ENCODE peak calls at places on chromosomes 6 and 20, in four cellular contexts. One of them, this sample, is unnamed.

GRCh38 chr20:50521221-50521642 is 11.0 kb downstream of the PTPN1 start:
- DNase-seq in GM12878: no peak
- DNase-seq in HL-60: no peak
- DNase-seq in GM12891: no peak
- DNase-seq in this sample: no peak

GRCh38 chr6:620950-621349 is 36.0 kb downstream of the HUS1B start:
- DNase-seq in GM12878: no peak
- DNase-seq in HL-60: no peak
- DNase-seq in GM12891: no peak
- DNase-seq in this sample: no peak

GRCh38 chr20:50195524-50196120 is 5.0 kb downstream of the CEBPB start:
- DNase-seq in GM12878: no peak
- DNase-seq in HL-60: no peak
- DNase-seq in GM12891: no peak
- DNase-seq in this sample: no peak

GRCh38 chr6:69917834-69918233 is 51.5 kb downstream of the COL19A1 start:
- DNase-seq in GM12878: peak
- DNase-seq in HL-60: no peak
- DNase-seq in GM12891: no peak
- DNase-seq in this sample: no peak

GRCh38 chr20:24855848-24856247 is 93.2 kb upstream of the CST7 start:
- DNase-seq in GM12878: no peak
- DNase-seq in HL-60: no peak
- DNase-seq in GM12891: no peak
- DNase-seq in this sample: no peak

GRCh38 chr6:162082520-162082919 is 645.0 kb downstream of the PRKN start:
- DNase-seq in GM12878: no peak
- DNase-seq in HL-60: no peak
- DNase-seq in GM12891: no peak
- DNase-seq in this sample: no peak

GRCh38 chr6:101114703-101115102 is 233.6 kb upstream of the ASCC3 start:
- DNase-seq in GM12878: no peak
- DNase-seq in HL-60: no peak
- DNase-seq in GM12891: no peak
- DNase-seq in this sample: no peak

GRCh38 chr6:130381459-130382380 is 15.9 kb downstream of the TMEM200A start:
- DNase-seq in GM12878: no peak
- DNase-seq in HL-60: no peak
- DNase-seq in GM12891: no peak
- DNase-seq in this sample: no peak

GRCh38 chr6:15365273-15365687 is 119.4 kb downstream of the JARID2 start:
- DNase-seq in GM12878: no peak
- DNase-seq in HL-60: peak
- DNase-seq in GM12891: no peak
- DNase-seq in this sample: peak

GRCh38 chr20:23147964-23148720 is 62.0 kb upstream of the CD93 start:
- DNase-seq in GM12878: peak
- DNase-seq in HL-60: peak
- DNase-seq in GM12891: no peak
- DNase-seq in this sample: peak

GRCh38 chr6:21355638-21356037 is 237.9 kb upstream of the SOX4 start:
- DNase-seq in GM12878: no peak
- DNase-seq in HL-60: no peak
- DNase-seq in GM12891: no peak
- DNase-seq in this sample: no peak

GRCh38 chr20:32449057-32449889 is 91.1 kb downstream of the ASXL1 start:
- DNase-seq in GM12878: no peak
- DNase-seq in HL-60: no peak
- DNase-seq in GM12891: no peak
- DNase-seq in this sample: no peak

GRCh38 chr6:138101946-138102731 is 5.1 kb downstream of the PERP start:
- DNase-seq in GM12878: no peak
- DNase-seq in HL-60: no peak
- DNase-seq in GM12891: no peak
- DNase-seq in this sample: no peak

GRCh38 chr6:43172127-43173007 is 1.3 kb downstream of the SRF start:
- DNase-seq in GM12878: no peak
- DNase-seq in HL-60: peak
- DNase-seq in GM12891: no peak
- DNase-seq in this sample: peak

GRCh38 chr20:31861346-31862156 is 8.8 kb downstream of the DUSP15 start:
- DNase-seq in GM12878: no peak
- DNase-seq in HL-60: no peak
- DNase-seq in GM12891: peak
- DNase-seq in this sample: peak

GRCh38 chr20:62743777-62744317 is 35.2 kb downstream of the NTSR1 start:
- DNase-seq in GM12878: no peak
- DNase-seq in HL-60: no peak
- DNase-seq in GM12891: no peak
- DNase-seq in this sample: no peak

GRCh38 chr6:88006559-88006958 is 41.1 kb upstream of the SPACA1 start:
- DNase-seq in GM12878: no peak
- DNase-seq in HL-60: no peak
- DNase-seq in GM12891: no peak
- DNase-seq in this sample: no peak

GRCh38 chr6:53926505-53926904 is 131.7 kb downstream of the LRRC1 start:
- DNase-seq in GM12878: no peak
- DNase-seq in HL-60: no peak
- DNase-seq in GM12891: no peak
- DNase-seq in this sample: no peak

GRCh38 chr20:25991756-25992130 is 295.1 kb upstream of the ZNF337 start:
- DNase-seq in GM12878: no peak
- DNase-seq in HL-60: no peak
- DNase-seq in GM12891: no peak
- DNase-seq in this sample: no peak

GRCh38 chr20:47733892-47734291 is 51.4 kb downstream of the SULF2 start:
- DNase-seq in GM12878: no peak
- DNase-seq in HL-60: no peak
- DNase-seq in GM12891: no peak
- DNase-seq in this sample: no peak

GRCh38 chr20:62069741-62070216 is 4.1 kb upstream of the TAF4 start:
- DNase-seq in GM12878: no peak
- DNase-seq in HL-60: no peak
- DNase-seq in GM12891: no peak
- DNase-seq in this sample: no peak

GRCh38 chr20:1430004-1430451 is 36.6 kb downstream of the NSFL1C start:
- DNase-seq in GM12878: no peak
- DNase-seq in HL-60: no peak
- DNase-seq in GM12891: no peak
- DNase-seq in this sample: no peak

GRCh38 chr6:5644523-5645183 is 362.1 kb downstream of the NRN1 start:
- DNase-seq in GM12878: no peak
- DNase-seq in HL-60: no peak
- DNase-seq in GM12891: no peak
- DNase-seq in this sample: no peak

GRCh38 chr6:73579389-73579788 is 58.6 kb upstream of the EEF1A1 start:
- DNase-seq in GM12878: no peak
- DNase-seq in HL-60: no peak
- DNase-seq in GM12891: no peak
- DNase-seq in this sample: no peak

GRCh38 chr6:131669891-131670290 is 31.3 kb downstream of the OR2A4 start:
- DNase-seq in GM12878: no peak
- DNase-seq in HL-60: no peak
- DNase-seq in GM12891: no peak
- DNase-seq in this sample: no peak

GRCh38 chr6:113859349-113860164 is 2.4 kb downstream of the MARCKS start:
- DNase-seq in GM12878: no peak
- DNase-seq in HL-60: no peak
- DNase-seq in GM12891: no peak
- DNase-seq in this sample: no peak

GRCh38 chr20:54276577-54277169 is 68.8 kb downstream of the PFDN4 start:
- DNase-seq in GM12878: no peak
- DNase-seq in HL-60: no peak
- DNase-seq in GM12891: no peak
- DNase-seq in this sample: no peak

GRCh38 chr6:446418-447366 is 55.1 kb downstream of the IRF4 start:
- DNase-seq in GM12878: no peak
- DNase-seq in HL-60: no peak
- DNase-seq in GM12891: no peak
- DNase-seq in this sample: no peak

GRCh38 chr20:44517454-44517853 is 4.4 kb downstream of the SERINC3 start:
- DNase-seq in GM12878: no peak
- DNase-seq in HL-60: no peak
- DNase-seq in GM12891: no peak
- DNase-seq in this sample: no peak
- TF ChIP-seq SPI1 in GM12878: no peak
- TF ChIP-seq SPI1 in HL-60: no peak
- TF ChIP-seq SPI1 in GM12891: no peak
- TF ChIP-seq SPI1 in this sample: no peak

GRCh38 chr20:46562373-46563169 is 12.1 kb upstream of the OCSTAMP start:
- DNase-seq in GM12878: no peak
- DNase-seq in HL-60: peak
- DNase-seq in GM12891: peak
- DNase-seq in this sample: peak
- TF ChIP-seq SPI1 in GM12878: peak
- TF ChIP-seq SPI1 in HL-60: peak
- TF ChIP-seq SPI1 in GM12891: peak
- TF ChIP-seq SPI1 in this sample: peak

DNA sequence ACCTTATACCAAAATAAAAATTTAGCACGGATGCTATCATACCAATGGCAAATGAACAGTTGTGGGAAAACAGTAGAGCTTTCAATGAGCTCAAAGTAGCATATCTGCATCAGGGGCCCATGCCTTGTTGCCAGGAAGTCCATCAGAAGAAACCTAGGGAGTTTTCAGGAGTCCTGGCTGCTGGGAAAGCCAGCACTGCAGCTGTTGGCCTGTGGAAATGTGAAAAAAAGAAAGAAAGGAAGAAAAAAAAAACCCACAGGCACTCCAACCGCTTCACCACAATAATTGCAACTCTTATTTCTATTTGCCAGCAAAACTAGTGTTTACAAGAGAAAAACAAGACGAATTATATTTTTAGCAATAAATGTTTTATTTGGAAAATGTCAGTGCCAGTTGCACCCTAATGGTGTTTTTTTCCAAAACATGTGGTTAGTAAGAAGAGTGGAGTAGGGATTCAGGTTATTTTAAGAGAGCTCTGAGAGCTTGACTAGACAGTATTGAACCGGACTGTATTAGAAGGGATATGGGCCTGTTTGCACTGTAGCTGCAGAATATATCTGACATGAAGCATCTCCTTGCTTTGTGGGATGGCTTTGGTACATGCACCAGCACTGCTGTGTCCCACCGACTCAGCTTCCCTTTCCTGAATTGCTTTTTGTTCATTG is 137.3 kb downstream of the CCDC170 start:
- DNase-seq in GM12878: no peak
- DNase-seq in HL-60: no peak
- DNase-seq in GM12891: no peak
- DNase-seq in this sample: no peak
- TF ChIP-seq SPI1 in GM12878: no peak
- TF ChIP-seq SPI1 in HL-60: no peak
- TF ChIP-seq SPI1 in GM12891: no peak
- TF ChIP-seq SPI1 in this sample: no peak

DNA sequence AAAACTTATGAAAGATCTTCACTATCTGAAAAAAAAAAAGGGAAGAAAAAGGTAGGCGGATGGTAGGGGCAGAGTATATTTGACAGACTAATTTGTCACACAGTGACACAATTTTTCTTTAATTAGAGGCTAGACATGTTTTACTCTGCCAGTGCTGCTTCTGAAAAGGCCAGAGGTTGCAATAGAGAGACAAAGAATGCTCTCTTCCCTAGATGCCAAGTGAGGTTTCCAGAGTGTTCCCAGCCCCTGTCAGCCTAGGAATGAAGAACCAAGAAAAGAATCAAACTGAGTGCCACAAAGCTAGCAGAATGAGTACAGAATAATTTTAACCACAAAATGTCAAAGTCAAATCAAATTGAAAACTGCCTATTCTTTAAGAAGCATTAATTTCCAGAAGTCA is 13.0 kb downstream of the PNISR start:
- DNase-seq in GM12878: no peak
- DNase-seq in HL-60: no peak
- DNase-seq in GM12891: no peak
- DNase-seq in this sample: no peak
- TF ChIP-seq SPI1 in GM12878: no peak
- TF ChIP-seq SPI1 in HL-60: no peak
- TF ChIP-seq SPI1 in GM12891: no peak
- TF ChIP-seq SPI1 in this sample: no peak

GRCh38 chr6:124961784-124962611 is at the start of gene RNF217:
- DNase-seq in GM12878: no peak
- DNase-seq in HL-60: no peak
- DNase-seq in GM12891: peak
- DNase-seq in this sample: peak
- TF ChIP-seq SPI1 in GM12878: no peak
- TF ChIP-seq SPI1 in HL-60: no peak
- TF ChIP-seq SPI1 in GM12891: no peak
- TF ChIP-seq SPI1 in this sample: no peak

GRCh38 chr20:10652660-10653191 is 21.1 kb downstream of the JAG1 start:
- DNase-seq in GM12878: no peak
- DNase-seq in HL-60: no peak
- DNase-seq in GM12891: no peak
- DNase-seq in this sample: no peak
- TF ChIP-seq SPI1 in GM12878: no peak
- TF ChIP-seq SPI1 in HL-60: no peak
- TF ChIP-seq SPI1 in GM12891: no peak
- TF ChIP-seq SPI1 in this sample: no peak

DNA sequence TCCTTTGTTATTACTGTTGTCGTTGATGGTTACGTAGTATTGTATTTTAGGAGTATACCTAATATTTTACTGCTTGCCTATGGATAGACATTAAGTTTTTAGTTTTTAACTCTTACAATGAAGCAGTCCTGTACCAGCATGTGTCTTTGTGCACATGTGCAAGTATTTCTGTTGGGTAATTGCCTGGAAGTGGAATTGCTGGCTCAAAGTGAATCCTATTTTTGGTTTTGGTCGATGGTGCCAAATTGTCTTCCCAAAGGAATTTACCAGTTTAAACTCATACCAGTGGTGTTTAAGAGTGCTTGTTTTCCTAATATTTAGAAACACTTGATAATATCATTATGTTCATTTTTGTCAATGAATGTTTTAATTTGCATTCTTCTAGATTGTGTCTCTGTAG is 75.5 kb downstream of the ANKS1A start:
- DNase-seq in GM12878: no peak
- DNase-seq in HL-60: no peak
- DNase-seq in GM12891: no peak
- DNase-seq in this sample: no peak
- TF ChIP-seq SPI1 in GM12878: no peak
- TF ChIP-seq SPI1 in HL-60: no peak
- TF ChIP-seq SPI1 in GM12891: no peak
- TF ChIP-seq SPI1 in this sample: no peak

GRCh38 chr20:16368645-16369292 is 204.5 kb downstream of the KIF16B start:
- DNase-seq in GM12878: no peak
- DNase-seq in HL-60: no peak
- DNase-seq in GM12891: no peak
- DNase-seq in this sample: no peak
- TF ChIP-seq SPI1 in GM12878: no peak
- TF ChIP-seq SPI1 in HL-60: no peak
- TF ChIP-seq SPI1 in GM12891: no peak
- TF ChIP-seq SPI1 in this sample: no peak

This sample was measured in K562.